ENCODE peak calls at places on chromosomes 11 and 22, in four cellular contexts. One of them, this sample, is unnamed.

GRCh38 chr11:80365315-80365714 is 924.5 kb upstream of the TENM4 start:
- DNase-seq in Peyer's patch: no peak
- DNase-seq in body of pancreas: no peak
- DNase-seq in heart left ventricle: no peak
- DNase-seq in this sample: no peak

GRCh38 chr11:104623518-104623917 is 274.7 kb downstream of the CASP12 start:
- DNase-seq in heart left ventricle: no peak
- DNase-seq in body of pancreas: no peak
- DNase-seq in Peyer's patch: no peak
- DNase-seq in this sample: no peak

GRCh38 chr22:31122532-31123291 is at the start of gene INPP5J:
- DNase-seq in heart left ventricle: no peak
- DNase-seq in body of pancreas: peak; percentile 82
- DNase-seq in Peyer's patch: peak; percentile 89
- DNase-seq in this sample: peak; percentile 79

GRCh38 chr11:90650124-90650523 is 427.3 kb upstream of the CHORDC1 start:
- DNase-seq in Peyer's patch: no peak
- DNase-seq in heart left ventricle: no peak
- DNase-seq in body of pancreas: no peak
- DNase-seq in this sample: no peak

GRCh38 chr11:79092791-79093313 is 348.0 kb downstream of the TENM4 start:
- DNase-seq in Peyer's patch: no peak
- DNase-seq in heart left ventricle: no peak
- DNase-seq in body of pancreas: peak; percentile 41
- DNase-seq in this sample: no peak

GRCh38 chr11:27462543-27462942 is 10.0 kb downstream of the LGR4 start:
- DNase-seq in body of pancreas: no peak
- DNase-seq in Peyer's patch: no peak
- DNase-seq in heart left ventricle: no peak
- DNase-seq in this sample: no peak

GRCh38 chr11:20203836-20204235 is 43.6 kb upstream of the DBX1 start:
- DNase-seq in heart left ventricle: no peak
- DNase-seq in body of pancreas: no peak
- DNase-seq in Peyer's patch: no peak
- DNase-seq in this sample: no peak

GRCh38 chr11:111846640-111847039 is 24.7 kb downstream of the ALG9 start:
- DNase-seq in body of pancreas: no peak
- DNase-seq in Peyer's patch: no peak
- DNase-seq in heart left ventricle: no peak
- DNase-seq in this sample: no peak

GRCh38 chr11:6357222-6357621 is 33.1 kb upstream of the SMPD1 start:
- DNase-seq in body of pancreas: peak; percentile 59
- DNase-seq in heart left ventricle: no peak
- DNase-seq in Peyer's patch: no peak
- DNase-seq in this sample: no peak

GRCh38 chr11:77377734-77378133 is 76.2 kb upstream of the GDPD4 start:
- DNase-seq in heart left ventricle: no peak
- DNase-seq in body of pancreas: no peak
- DNase-seq in Peyer's patch: no peak
- DNase-seq in this sample: no peak

GRCh38 chr22:45478108-45478771 is 24.4 kb upstream of the FBLN1 start:
- DNase-seq in body of pancreas: no peak
- DNase-seq in heart left ventricle: no peak
- DNase-seq in Peyer's patch: no peak
- DNase-seq in this sample: no peak

GRCh38 chr11:2708757-2709281 is 9.0 kb upstream of the KCNQ1OT1 start:
- DNase-seq in body of pancreas: no peak
- DNase-seq in Peyer's patch: no peak
- DNase-seq in heart left ventricle: peak; percentile 65
- DNase-seq in this sample: no peak

GRCh38 chr22:47794851-47795250 is 1032.4 kb downstream of the TBC1D22A start:
- DNase-seq in heart left ventricle: no peak
- DNase-seq in Peyer's patch: no peak
- DNase-seq in body of pancreas: no peak
- DNase-seq in this sample: no peak

GRCh38 chr11:2525941-2526807 is 81.4 kb downstream of the KCNQ1 start:
- DNase-seq in heart left ventricle: peak; percentile 60
- DNase-seq in Peyer's patch: peak; percentile 61
- DNase-seq in body of pancreas: no peak
- DNase-seq in this sample: peak; percentile 65

GRCh38 chr11:71256080-71256479 is 3.7 kb upstream of the SHANK2 start:
- DNase-seq in heart left ventricle: no peak
- DNase-seq in body of pancreas: no peak
- DNase-seq in Peyer's patch: no peak
- DNase-seq in this sample: no peak

GRCh38 chr11:27847496-27847895 is 147.2 kb upstream of the BDNF start:
- DNase-seq in body of pancreas: no peak
- DNase-seq in Peyer's patch: no peak
- DNase-seq in heart left ventricle: no peak
- DNase-seq in this sample: no peak

GRCh38 chr11:124863826-124864165 is 1.4 kb upstream of the ROBO3 start:
- DNase-seq in body of pancreas: no peak
- DNase-seq in heart left ventricle: no peak
- DNase-seq in Peyer's patch: peak; percentile 8
- DNase-seq in this sample: no peak

GRCh38 chr11:27161071-27161470 is 120.5 kb downstream of the BBOX1 start:
- DNase-seq in Peyer's patch: no peak
- DNase-seq in heart left ventricle: no peak
- DNase-seq in body of pancreas: no peak
- DNase-seq in this sample: no peak

GRCh38 chr22:43412808-43413785 is 1.3 kb downstream of the MPPED1 start:
- DNase-seq in Peyer's patch: no peak
- DNase-seq in heart left ventricle: peak; percentile 40
- DNase-seq in body of pancreas: no peak
- DNase-seq in this sample: peak; percentile 27

GRCh38 chr11:4495487-4495886 is 13.0 kb downstream of the OR52K1 start:
- DNase-seq in body of pancreas: no peak
- DNase-seq in heart left ventricle: no peak
- DNase-seq in Peyer's patch: no peak
- DNase-seq in this sample: no peak

GRCh38 chr22:42313804-42314581 is 43.5 kb upstream of the TCF20 start:
- DNase-seq in body of pancreas: peak; percentile 61
- DNase-seq in heart left ventricle: no peak
- DNase-seq in Peyer's patch: peak; percentile 90
- DNase-seq in this sample: peak; percentile 87

GRCh38 chr11:131811380-131811779 is 441.0 kb downstream of the NTM start:
- DNase-seq in body of pancreas: no peak
- DNase-seq in Peyer's patch: no peak
- DNase-seq in heart left ventricle: no peak
- DNase-seq in this sample: no peak

GRCh38 chr11:116457336-116458007 is 315.3 kb downstream of the BUD13 start:
- DNase-seq in body of pancreas: no peak
- DNase-seq in Peyer's patch: no peak
- DNase-seq in heart left ventricle: no peak
- DNase-seq in this sample: no peak

GRCh38 chr22:43232445-43232844 is 45.5 kb upstream of the TTLL12 start:
- DNase-seq in heart left ventricle: no peak
- DNase-seq in Peyer's patch: no peak
- DNase-seq in body of pancreas: no peak
- DNase-seq in this sample: no peak

GRCh38 chr11:107545101-107545514 is 20.4 kb downstream of the ALKBH8 start:
- DNase-seq in body of pancreas: no peak
- DNase-seq in heart left ventricle: no peak
- DNase-seq in Peyer's patch: no peak
- DNase-seq in this sample: no peak

GRCh38 chr11:44561964-44562734 is 3.3 kb upstream of the CD82 start:
- DNase-seq in body of pancreas: no peak
- DNase-seq in Peyer's patch: no peak
- DNase-seq in heart left ventricle: no peak
- DNase-seq in this sample: no peak

DNA sequence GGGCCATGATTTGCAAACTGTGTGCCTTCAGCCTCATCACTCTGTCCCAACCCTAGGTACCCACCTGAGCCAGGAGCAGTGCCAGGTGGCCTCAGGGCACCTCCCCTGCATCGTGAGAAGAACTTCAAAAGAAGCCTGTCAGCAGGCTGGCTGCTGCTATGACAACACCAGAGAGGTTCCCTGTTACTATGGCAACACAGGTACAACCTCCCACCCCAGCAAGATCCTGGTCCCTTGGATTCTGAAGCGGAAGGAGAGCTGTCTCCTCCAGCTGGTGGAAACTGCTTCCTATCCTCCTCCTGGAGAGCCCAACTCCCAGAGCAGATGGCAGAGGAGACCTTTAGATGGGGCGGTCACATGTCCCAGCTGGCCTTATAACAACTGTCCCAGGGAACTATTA is 2.9 kb downstream of the ZP1 start:
- DNase-seq in body of pancreas: peak; percentile 34
- DNase-seq in Peyer's patch: peak; percentile 29
- DNase-seq in heart left ventricle: no peak
- DNase-seq in this sample: peak; percentile 22
- TF ChIP-seq CTCF in body of pancreas: no peak
- TF ChIP-seq CTCF in Peyer's patch: no peak
- TF ChIP-seq CTCF in heart left ventricle: no peak
- TF ChIP-seq CTCF in this sample: no peak

GRCh38 chr11:1480191-1480554 is 6.4 kb downstream of the MOB2 start:
- DNase-seq in heart left ventricle: no peak
- DNase-seq in Peyer's patch: no peak
- DNase-seq in body of pancreas: no peak
- DNase-seq in this sample: no peak
- H3K4me1 ChIP-seq in heart left ventricle: peaks cover 45% of the 10 kb centered on the region
- H3K4me1 ChIP-seq in Peyer's patch: no peaks in the 10 kb centered on the region
- H3K4me1 ChIP-seq in body of pancreas: peaks cover 3% of the 10 kb centered on the region
- H3K4me1 ChIP-seq in this sample: peaks cover 3% of the 10 kb centered on the region

GRCh38 chr11:29712616-29713015 is 304.2 kb downstream of the KCNA4 start:
- DNase-seq in heart left ventricle: peak; percentile 47
- DNase-seq in Peyer's patch: no peak
- DNase-seq in body of pancreas: no peak
- DNase-seq in this sample: no peak

GRCh38 chr11:29713831-29714320 is 303.0 kb downstream of the KCNA4 start:
- DNase-seq in Peyer's patch: no peak
- DNase-seq in heart left ventricle: no peak
- DNase-seq in body of pancreas: no peak
- DNase-seq in this sample: no peak

DNA sequence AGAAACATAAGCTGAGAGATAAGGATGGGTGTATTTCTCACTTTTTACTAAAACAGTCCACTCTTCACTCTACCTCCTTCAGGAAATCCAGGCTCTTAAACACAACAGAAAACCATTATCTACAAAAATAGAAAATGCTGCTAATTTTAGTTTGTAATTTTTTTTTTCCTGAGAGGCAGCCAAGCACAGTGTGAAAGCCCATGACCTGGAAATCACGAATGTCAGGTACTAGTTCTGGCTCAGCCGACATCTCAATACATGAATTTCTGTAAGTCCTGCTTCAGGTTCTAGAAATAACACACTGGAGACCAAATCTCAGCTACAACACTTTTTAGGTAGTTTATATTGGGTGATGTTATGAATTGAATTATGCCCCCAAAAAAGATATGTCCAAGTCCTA is 308.9 kb downstream of the KCNA4 start:
- DNase-seq in Peyer's patch: no peak
- DNase-seq in body of pancreas: no peak
- DNase-seq in heart left ventricle: no peak
- DNase-seq in this sample: no peak
- H3K9me3 ChIP-seq in Peyer's patch: no peaks in the 10 kb centered on the region
- H3K9me3 ChIP-seq in body of pancreas: no peaks in the 10 kb centered on the region
- H3K9me3 ChIP-seq in heart left ventricle: no peaks in the 10 kb centered on the region
- H3K9me3 ChIP-seq in this sample: peaks cover 28% of the 10 kb centered on the region

GRCh38 chr11:15258433-15259350 is 144.0 kb downstream of the INSC start:
- DNase-seq in heart left ventricle: no peak
- DNase-seq in body of pancreas: peak; percentile 64
- DNase-seq in Peyer's patch: no peak
- DNase-seq in this sample: no peak
- TF ChIP-seq CTCF in heart left ventricle: no peak
- TF ChIP-seq CTCF in body of pancreas: peak; percentile 18
- TF ChIP-seq CTCF in Peyer's patch: peak; percentile 29
- TF ChIP-seq CTCF in this sample: no peak

DNA sequence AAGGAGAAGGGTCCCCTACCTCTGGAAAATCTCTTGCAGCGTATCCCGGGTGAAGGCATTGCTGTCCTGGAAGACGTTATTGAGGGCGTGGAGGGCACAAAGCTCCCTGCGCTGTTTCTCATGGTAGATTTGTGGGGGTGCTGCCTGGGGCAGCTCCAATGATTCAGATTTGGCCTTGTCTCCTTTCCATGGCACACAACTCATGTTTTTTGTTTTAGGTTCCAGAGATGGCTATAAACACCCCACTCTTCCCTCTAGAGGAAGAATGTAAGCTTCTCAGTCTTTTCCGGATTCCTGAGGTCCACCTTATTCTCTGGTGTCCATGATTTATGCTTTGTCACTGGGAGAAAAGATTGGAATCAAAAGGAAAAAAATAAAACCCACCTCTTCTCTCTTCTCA is 959 bp downstream of the JOSD1 start:
- DNase-seq in Peyer's patch: no peak
- DNase-seq in heart left ventricle: no peak
- DNase-seq in body of pancreas: no peak
- DNase-seq in this sample: no peak
- H3K4me1 ChIP-seq in Peyer's patch: peaks cover 6% of the 10 kb centered on the region
- H3K4me1 ChIP-seq in heart left ventricle: peaks cover 52% of the 10 kb centered on the region
- H3K4me1 ChIP-seq in body of pancreas: peaks cover 56% of the 10 kb centered on the region
- H3K4me1 ChIP-seq in this sample: peaks cover 41% of the 10 kb centered on the region

GRCh38 chr11:114604179-114604813 is 8.7 kb upstream of the NXPE4 start:
- DNase-seq in Peyer's patch: no peak
- DNase-seq in heart left ventricle: no peak
- DNase-seq in body of pancreas: no peak
- DNase-seq in this sample: no peak
- H3K9me3 ChIP-seq in Peyer's patch: no peaks in the 10 kb centered on the region
- H3K9me3 ChIP-seq in heart left ventricle: no peaks in the 10 kb centered on the region
- H3K9me3 ChIP-seq in body of pancreas: no peaks in the 10 kb centered on the region
- H3K9me3 ChIP-seq in this sample: peaks cover 11% of the 10 kb centered on the region

This sample was measured in mucosa of descending colon.